ENCODE peak calls at places on chromosome 19, in ten cellular contexts. One of them, this sample, is unnamed.
A peak's percentile ranks its signal among the peaks of the same experiment; 100 is the strongest.

GRCh38 chr19:38975861-38976271 is 324 bp upstream of the FBXO17 start:
- DNase-seq in uterus: peak; percentile 51
- DNase-seq in HFF-Myc: no peak
- DNase-seq in AG09309: no peak
- DNase-seq in BE2C: no peak
- DNase-seq in fibroblast of lung: peak; percentile 47
- DNase-seq in foreskin fibroblast: no peak
- DNase-seq in RWPE1: no peak
- DNase-seq in fibroblast of the aortic adventitia: peak; percentile 52
- DNase-seq in MCF 10A: no peak
- DNase-seq in this sample: no peak

GRCh38 chr19:38665950-38666661 is 18.7 kb downstream of the ACTN4 start:
- DNase-seq in uterus: peak; percentile 87
- DNase-seq in HFF-Myc: no peak
- DNase-seq in AG09309: no peak
- DNase-seq in BE2C: no peak
- DNase-seq in fibroblast of lung: peak; percentile 61
- DNase-seq in foreskin fibroblast: no peak
- DNase-seq in RWPE1: no peak
- DNase-seq in fibroblast of the aortic adventitia: peak; percentile 64
- DNase-seq in MCF 10A: peak; percentile 61
- DNase-seq in this sample: no peak

GRCh38 chr19:45173816-45174215 is 4.2 kb downstream of the TRAPPC6A start:
- DNase-seq in uterus: no peak
- DNase-seq in HFF-Myc: no peak
- DNase-seq in AG09309: peak; percentile 95
- DNase-seq in BE2C: no peak
- DNase-seq in fibroblast of lung: peak; percentile 55
- DNase-seq in foreskin fibroblast: no peak
- DNase-seq in RWPE1: no peak
- DNase-seq in fibroblast of the aortic adventitia: no peak
- DNase-seq in MCF 10A: no peak
- DNase-seq in this sample: no peak

GRCh38 chr19:17370026-17370587 is 7.0 kb downstream of the PLVAP start:
- DNase-seq in uterus: no peak
- DNase-seq in HFF-Myc: no peak
- DNase-seq in AG09309: no peak
- DNase-seq in BE2C: no peak
- DNase-seq in fibroblast of lung: peak; percentile 75
- DNase-seq in foreskin fibroblast: no peak
- DNase-seq in RWPE1: no peak
- DNase-seq in fibroblast of the aortic adventitia: peak; percentile 80
- DNase-seq in MCF 10A: peak; percentile 86
- DNase-seq in this sample: no peak

GRCh38 chr19:16380314-16380695 is 55.7 kb downstream of the KLF2 start:
- DNase-seq in uterus: no peak
- DNase-seq in HFF-Myc: no peak
- DNase-seq in AG09309: no peak
- DNase-seq in BE2C: no peak
- DNase-seq in fibroblast of lung: no peak
- DNase-seq in foreskin fibroblast: no peak
- DNase-seq in RWPE1: no peak
- DNase-seq in fibroblast of the aortic adventitia: no peak
- DNase-seq in MCF 10A: no peak
- DNase-seq in this sample: no peak

GRCh38 chr19:58572818-58573657 is at the start of gene MZF1:
- DNase-seq in uterus: peak; percentile 100
- DNase-seq in HFF-Myc: peak; percentile 100
- DNase-seq in AG09309: peak; percentile 100
- DNase-seq in BE2C: peak; percentile 100
- DNase-seq in fibroblast of lung: peak; percentile 100
- DNase-seq in foreskin fibroblast: peak; percentile 100
- DNase-seq in RWPE1: peak; percentile 97
- DNase-seq in fibroblast of the aortic adventitia: peak; percentile 100
- DNase-seq in MCF 10A: peak; percentile 100
- DNase-seq in this sample: peak; percentile 100

GRCh38 chr19:7926021-7926726 is at the start of gene CTXN1:
- DNase-seq in uterus: peak; percentile 75
- DNase-seq in HFF-Myc: no peak
- DNase-seq in AG09309: no peak
- DNase-seq in BE2C: peak; percentile 91
- DNase-seq in fibroblast of lung: peak; percentile 37
- DNase-seq in foreskin fibroblast: no peak
- DNase-seq in RWPE1: peak; percentile 70
- DNase-seq in fibroblast of the aortic adventitia: peak; percentile 31
- DNase-seq in MCF 10A: peak; percentile 56
- DNase-seq in this sample: no peak

GRCh38 chr19:17488593-17489391 is 18.5 kb downstream of the SLC27A1 start:
- DNase-seq in uterus: peak; percentile 52
- DNase-seq in HFF-Myc: no peak
- DNase-seq in AG09309: no peak
- DNase-seq in BE2C: peak; percentile 78
- DNase-seq in fibroblast of lung: peak; percentile 25
- DNase-seq in foreskin fibroblast: no peak
- DNase-seq in RWPE1: peak; percentile 55
- DNase-seq in fibroblast of the aortic adventitia: no peak
- DNase-seq in MCF 10A: peak; percentile 67
- DNase-seq in this sample: no peak

GRCh38 chr19:21851596-21852345 is 15.8 kb upstream of the ZNF43 start:
- DNase-seq in uterus: peak; percentile 94
- DNase-seq in HFF-Myc: peak; percentile 86
- DNase-seq in AG09309: peak; percentile 78
- DNase-seq in BE2C: peak; percentile 95
- DNase-seq in fibroblast of lung: peak; percentile 94
- DNase-seq in foreskin fibroblast: peak; percentile 91
- DNase-seq in RWPE1: peak; percentile 94
- DNase-seq in fibroblast of the aortic adventitia: peak; percentile 92
- DNase-seq in MCF 10A: no peak
- DNase-seq in this sample: peak; percentile 96

GRCh38 chr19:44848036-44848804 is 2.1 kb downstream of the NECTIN2 start:
- DNase-seq in uterus: peak; percentile 44
- DNase-seq in HFF-Myc: no peak
- DNase-seq in AG09309: no peak
- DNase-seq in BE2C: peak; percentile 31
- DNase-seq in fibroblast of lung: peak; percentile 50
- DNase-seq in foreskin fibroblast: no peak
- DNase-seq in RWPE1: peak; percentile 5
- DNase-seq in fibroblast of the aortic adventitia: peak; percentile 49
- DNase-seq in MCF 10A: no peak
- DNase-seq in this sample: peak; percentile 49

GRCh38 chr19:34365463-34366401 is 736 bp downstream of the GPI start:
- DNase-seq in uterus: peak; percentile 23
- DNase-seq in HFF-Myc: no peak
- DNase-seq in AG09309: no peak
- DNase-seq in BE2C: peak; percentile 42
- DNase-seq in fibroblast of lung: peak; percentile 35
- DNase-seq in foreskin fibroblast: peak; percentile 34
- DNase-seq in RWPE1: peak; percentile 35
- DNase-seq in fibroblast of the aortic adventitia: peak; percentile 37
- DNase-seq in MCF 10A: peak; percentile 47
- DNase-seq in this sample: no peak

GRCh38 chr19:48993175-48994034 is at the start of the genes GYS1 and RUVBL2:
- DNase-seq in uterus: peak; percentile 99
- DNase-seq in HFF-Myc: peak; percentile 98
- DNase-seq in AG09309: peak; percentile 99
- DNase-seq in BE2C: peak; percentile 100
- DNase-seq in fibroblast of lung: peak; percentile 99
- DNase-seq in foreskin fibroblast: peak; percentile 99
- DNase-seq in RWPE1: peak; percentile 99
- DNase-seq in fibroblast of the aortic adventitia: peak; percentile 100
- DNase-seq in MCF 10A: peak; percentile 100
- DNase-seq in this sample: peak; percentile 99
- TF ChIP-seq CTCF in uterus: peak; percentile 99
- TF ChIP-seq CTCF in HFF-Myc: peak; percentile 77
- TF ChIP-seq CTCF in AG09309: peak; percentile 92
- TF ChIP-seq CTCF in BE2C: peak; percentile 67
- TF ChIP-seq CTCF in fibroblast of lung: peak; percentile 90
- TF ChIP-seq CTCF in foreskin fibroblast: peak; percentile 68
- TF ChIP-seq CTCF in RWPE1: peak; percentile 97
- TF ChIP-seq CTCF in fibroblast of the aortic adventitia: peak; percentile 94
- TF ChIP-seq CTCF in MCF 10A: peak; percentile 90
- TF ChIP-seq CTCF in this sample: peak; percentile 84

GRCh38 chr19:6222884-6223283 is 56.9 kb downstream of the MLLT1 start:
- DNase-seq in uterus: no peak
- DNase-seq in HFF-Myc: no peak
- DNase-seq in AG09309: no peak
- DNase-seq in BE2C: no peak
- DNase-seq in fibroblast of lung: no peak
- DNase-seq in foreskin fibroblast: no peak
- DNase-seq in RWPE1: peak; percentile 71
- DNase-seq in fibroblast of the aortic adventitia: no peak
- DNase-seq in MCF 10A: peak; percentile 60
- DNase-seq in this sample: no peak

GRCh38 chr19:6221878-6222746 is 57.7 kb downstream of the MLLT1 start:
- DNase-seq in uterus: no peak
- DNase-seq in HFF-Myc: no peak
- DNase-seq in AG09309: no peak
- DNase-seq in BE2C: no peak
- DNase-seq in fibroblast of lung: no peak
- DNase-seq in foreskin fibroblast: no peak
- DNase-seq in RWPE1: no peak
- DNase-seq in fibroblast of the aortic adventitia: no peak
- DNase-seq in MCF 10A: no peak
- DNase-seq in this sample: no peak

GRCh38 chr19:6225232-6225635 is 54.5 kb downstream of the MLLT1 start:
- DNase-seq in uterus: no peak
- DNase-seq in HFF-Myc: no peak
- DNase-seq in AG09309: no peak
- DNase-seq in BE2C: no peak
- DNase-seq in fibroblast of lung: no peak
- DNase-seq in foreskin fibroblast: no peak
- DNase-seq in RWPE1: no peak
- DNase-seq in fibroblast of the aortic adventitia: no peak
- DNase-seq in MCF 10A: no peak
- DNase-seq in this sample: no peak

GRCh38 chr19:6224308-6224675 is 55.5 kb downstream of the MLLT1 start:
- DNase-seq in uterus: no peak
- DNase-seq in HFF-Myc: no peak
- DNase-seq in AG09309: no peak
- DNase-seq in BE2C: no peak
- DNase-seq in fibroblast of lung: no peak
- DNase-seq in foreskin fibroblast: no peak
- DNase-seq in RWPE1: no peak
- DNase-seq in fibroblast of the aortic adventitia: no peak
- DNase-seq in MCF 10A: no peak
- DNase-seq in this sample: no peak

DNA sequence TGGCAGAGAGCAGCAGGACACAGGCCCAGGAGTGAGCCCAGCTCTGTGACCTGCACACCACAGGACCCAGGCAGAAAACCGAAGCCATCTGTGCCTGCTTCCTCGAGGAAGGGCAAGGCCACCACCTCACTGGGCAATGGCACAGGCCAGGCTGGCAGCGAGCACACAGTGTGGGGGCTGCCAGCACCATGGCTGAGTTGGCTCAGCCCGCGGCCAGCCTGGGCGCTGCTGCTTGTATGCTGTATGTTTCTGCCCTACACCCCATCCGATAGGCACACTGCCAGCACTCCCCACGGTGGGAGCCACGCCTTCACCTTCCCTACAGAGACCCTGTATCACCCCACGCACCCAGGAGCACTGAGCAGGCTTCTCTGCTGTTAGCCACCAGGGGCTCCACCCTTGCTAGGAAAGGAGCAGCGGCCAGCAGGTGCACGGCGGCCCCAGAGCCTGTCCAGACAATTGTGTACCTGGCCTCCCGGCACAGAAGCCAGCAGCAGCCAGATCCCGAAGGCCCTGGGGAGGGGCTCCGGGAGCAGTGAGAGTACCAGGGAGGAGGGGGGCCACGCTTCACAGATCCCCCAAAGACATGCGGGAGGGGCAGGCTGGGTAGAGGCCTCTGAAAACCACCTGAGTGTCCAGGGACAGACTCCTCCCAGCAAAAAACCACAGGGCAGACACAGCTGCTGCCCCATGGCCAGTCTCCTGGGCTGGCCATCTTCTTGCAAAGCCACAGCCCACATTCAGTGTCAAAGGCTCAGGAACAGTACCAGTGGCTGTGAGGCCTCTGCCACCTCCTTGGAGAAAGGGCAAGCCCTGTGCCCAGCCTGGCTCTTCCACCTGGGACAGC is 56.1 kb downstream of the MLLT1 start:
- DNase-seq in uterus: no peak
- DNase-seq in HFF-Myc: no peak
- DNase-seq in AG09309: no peak
- DNase-seq in BE2C: no peak
- DNase-seq in fibroblast of lung: no peak
- DNase-seq in foreskin fibroblast: no peak
- DNase-seq in RWPE1: no peak
- DNase-seq in fibroblast of the aortic adventitia: no peak
- DNase-seq in MCF 10A: no peak
- DNase-seq in this sample: no peak
- TF ChIP-seq CTCF in uterus: no peak
- TF ChIP-seq CTCF in HFF-Myc: no peak
- TF ChIP-seq CTCF in AG09309: peak; percentile 1
- TF ChIP-seq CTCF in BE2C: no peak
- TF ChIP-seq CTCF in fibroblast of lung: no peak
- TF ChIP-seq CTCF in foreskin fibroblast: no peak
- TF ChIP-seq CTCF in RWPE1: no peak
- TF ChIP-seq CTCF in fibroblast of the aortic adventitia: no peak
- TF ChIP-seq CTCF in MCF 10A: no peak
- TF ChIP-seq CTCF in this sample: no peak

GRCh38 chr19:52993342-52994178 is 20.2 kb upstream of the ERVV-1 start:
- DNase-seq in uterus: peak; percentile 85
- DNase-seq in HFF-Myc: no peak
- DNase-seq in AG09309: peak; percentile 20
- DNase-seq in BE2C: peak; percentile 72
- DNase-seq in fibroblast of lung: peak; percentile 84
- DNase-seq in foreskin fibroblast: peak; percentile 75
- DNase-seq in RWPE1: peak; percentile 62
- DNase-seq in fibroblast of the aortic adventitia: peak; percentile 78
- DNase-seq in MCF 10A: no peak
- DNase-seq in this sample: peak; percentile 81
- TF ChIP-seq CTCF in uterus: peak; percentile 36
- TF ChIP-seq CTCF in HFF-Myc: peak; percentile 31
- TF ChIP-seq CTCF in AG09309: peak; percentile 61
- TF ChIP-seq CTCF in BE2C: peak; percentile 35
- TF ChIP-seq CTCF in fibroblast of lung: peak; percentile 16
- TF ChIP-seq CTCF in foreskin fibroblast: peak; percentile 15
- TF ChIP-seq CTCF in RWPE1: no peak
- TF ChIP-seq CTCF in fibroblast of the aortic adventitia: peak; percentile 53
- TF ChIP-seq CTCF in MCF 10A: peak; percentile 38
- TF ChIP-seq CTCF in this sample: peak; percentile 60

DNA sequence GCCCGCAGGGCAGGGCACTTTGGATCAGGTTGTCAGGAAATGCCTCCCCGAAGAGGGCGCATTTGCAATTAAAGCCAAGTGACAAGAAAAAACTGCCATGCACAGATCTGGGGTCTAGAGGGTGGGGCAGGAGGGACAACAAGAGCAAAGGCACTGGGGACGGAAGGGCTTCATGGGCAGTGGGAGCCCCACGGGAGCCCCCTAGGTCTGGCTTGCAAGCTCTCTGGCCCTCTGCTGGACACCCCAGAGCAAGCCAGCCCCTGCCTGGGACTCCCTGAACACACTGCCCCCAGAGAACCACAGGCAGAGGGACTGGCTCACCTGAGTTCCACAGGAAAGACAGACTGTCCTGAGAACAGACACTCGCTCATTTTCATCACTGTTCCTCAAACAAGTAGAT is 30.2 kb upstream of the C19orf12 start:
- DNase-seq in uterus: no peak
- DNase-seq in HFF-Myc: no peak
- DNase-seq in AG09309: no peak
- DNase-seq in BE2C: no peak
- DNase-seq in fibroblast of lung: no peak
- DNase-seq in foreskin fibroblast: no peak
- DNase-seq in RWPE1: no peak
- DNase-seq in fibroblast of the aortic adventitia: no peak
- DNase-seq in MCF 10A: no peak
- DNase-seq in this sample: no peak
- TF ChIP-seq CTCF in uterus: no peak
- TF ChIP-seq CTCF in HFF-Myc: peak; percentile 29
- TF ChIP-seq CTCF in AG09309: peak; percentile 18
- TF ChIP-seq CTCF in BE2C: peak; percentile 43
- TF ChIP-seq CTCF in fibroblast of lung: peak; percentile 9
- TF ChIP-seq CTCF in foreskin fibroblast: peak; percentile 17
- TF ChIP-seq CTCF in RWPE1: no peak
- TF ChIP-seq CTCF in fibroblast of the aortic adventitia: peak; percentile 13
- TF ChIP-seq CTCF in MCF 10A: peak; percentile 9
- TF ChIP-seq CTCF in this sample: peak; percentile 47

This sample was measured in brain microvascular endothelial cell.